ENCODE peak calls at places on chromosome 4, in nine cellular contexts. S, A, U, I, O, J, D, X and M are unnamed samples.

GRCh38 chr4:133156096-133156495 is 7.0 kb downstream of the PCDH10 start:
- DNase-seq in X (peak; percentile 92), A (no peak), O (no peak), S (no peak), U (no peak), D (peak; percentile 3), J (no peak), I (no peak), M (peak; percentile 84)

GRCh38 chr4:31959972-31960371 is 1239.8 kb downstream of the PCDH7 start:
- DNase-seq in U (no peak), X (no peak), D (no peak), O (no peak), S (no peak), J (no peak), I (no peak), A (no peak), M (no peak)

GRCh38 chr4:2280531-2281300 is 18.8 kb upstream of the MXD4 start:
- DNase-seq in A (no peak), O (no peak), U (no peak), J (no peak), I (no peak), S (peak; percentile 39), X (peak; percentile 67), D (no peak), M (peak; percentile 58)

GRCh38 chr4:183396187-183396738 is 48.2 kb upstream of the CDKN2AIP start:
- DNase-seq in U (no peak), X (peak; percentile 65), D (no peak), O (no peak), S (no peak), A (no peak), I (no peak), J (no peak), M (peak; percentile 48)

GRCh38 chr4:138636791-138637190 is 378.8 kb upstream of the NOCT start:
- DNase-seq in I (no peak), O (no peak), X (no peak), J (no peak), U (no peak), D (peak; percentile 71), S (no peak), A (no peak), M (no peak)

GRCh38 chr4:8407756-8408155 is 32.8 kb downstream of the ACOX3 start:
- DNase-seq in S (no peak), J (no peak), A (no peak), U (no peak), O (no peak), X (no peak), I (no peak), D (no peak), M (no peak)

GRCh38 chr4:8307126-8307525 is 37.6 kb downstream of the HTRA3 start:
- DNase-seq in X (no peak), D (no peak), J (no peak), U (no peak), S (peak; percentile 35), A (no peak), O (no peak), I (no peak), M (no peak)

GRCh38 chr4:94410678-94411206 is 41.0 kb upstream of the PDLIM5 start:
- DNase-seq in X (no peak), A (no peak), O (peak; percentile 94), U (no peak), I (no peak), S (peak; percentile 88), J (no peak), D (no peak), M (no peak)

GRCh38 chr4:188117631-188118030 is 8.2 kb upstream of the TRIML2 start:
- DNase-seq in J (no peak), U (no peak), O (no peak), X (no peak), S (no peak), A (no peak), D (no peak), I (no peak), M (no peak)

GRCh38 chr4:1727117-1728031 is 6.1 kb downstream of the TACC3 start:
- DNase-seq in O (peak; percentile 76), D (no peak), X (no peak), U (no peak), S (peak; percentile 86), I (peak; percentile 53), A (no peak), J (no peak), M (no peak)

GRCh38 chr4:7006411-7006810 is 36.8 kb upstream of the TADA2B start:
- DNase-seq in X (no peak), J (no peak), O (no peak), D (no peak), A (no peak), U (no peak), S (no peak), I (no peak), M (no peak)

GRCh38 chr4:149549911-149550310 is 265.7 kb downstream of the IQCM start:
- DNase-seq in X (peak; percentile 32), I (no peak), S (no peak), D (no peak), O (peak; percentile 0), A (no peak), J (no peak), U (no peak), M (peak; percentile 2)

GRCh38 chr4:10123227-10124101 is 6.9 kb upstream of the WDR1 start:
- DNase-seq in O (peak; percentile 61), J (no peak), A (peak; percentile 53), S (no peak), X (no peak), U (no peak), D (no peak), I (no peak), M (no peak)

GRCh38 chr4:52560844-52561280 is 98.2 kb downstream of the USP46 start:
- DNase-seq in J (no peak), D (no peak), X (no peak), O (peak; percentile 62), I (no peak), U (no peak), S (no peak), A (no peak), M (no peak)

GRCh38 chr4:77600521-77601451 is 4.8 kb upstream of the CXCL13 start:
- DNase-seq in O (peak; percentile 43), A (no peak), S (no peak), I (no peak), D (no peak), X (peak; percentile 10), J (no peak), U (no peak), M (no peak)

GRCh38 chr4:6423575-6423974 is 48.8 kb downstream of the PPP2R2C start:
- DNase-seq in O (no peak), S (no peak), X (no peak), I (no peak), A (no peak), D (no peak), U (no peak), J (peak; percentile 14), M (no peak)

GRCh38 chr4:173434226-173434625 is 35.3 kb upstream of the SCRG1 start:
- DNase-seq in S (no peak), A (no peak), D (no peak), O (no peak), X (no peak), I (no peak), U (no peak), J (no peak), M (no peak)

GRCh38 chr4:7842384-7843279 is 97.0 kb downstream of the AFAP1 start:
- DNase-seq in D (no peak), O (peak; percentile 95), I (peak; percentile 91), X (no peak), U (no peak), A (no peak), J (no peak), S (peak; percentile 79), M (no peak)